ENCODE peak calls at places on chromosomes 1 and 21, in six cellular contexts. R, O, J, Z, Y and B are unnamed samples.
A peak's percentile ranks its signal among the peaks of the same experiment; 100 is the strongest.

GRCh38 chr21:36504067-36505058 is 24.4 kb upstream of the CLDN14 start:
- DNase-seq in R (peak; percentile 78), O (peak; percentile 34), J (peak; percentile 35), Z (peak; percentile 78), Y (peak; percentile 55), B (peak; percentile 61)

GRCh38 chr1:85085417-85085816 is 37.1 kb upstream of the MCOLN3 start:
- DNase-seq in R (no peak), O (no peak), J (no peak), Z (no peak), Y (no peak), B (no peak)

GRCh38 chr1:37914719-37915483 is 32.0 kb downstream of the INPP5B start:
- DNase-seq in R (no peak), O (no peak), J (no peak), Z (no peak), Y (no peak), B (no peak)

GRCh38 chr21:23522750-23523149 is 2084.5 kb downstream of the MRPL39 start:
- DNase-seq in R (no peak), O (no peak), J (no peak), Z (peak; percentile 11), Y (no peak), B (no peak)

GRCh38 chr1:59408608-59409007 is 111.7 kb downstream of the FGGY start:
- DNase-seq in R (no peak), O (no peak), J (no peak), Z (no peak), Y (no peak), B (no peak)

GRCh38 chr1:180155202-180155682 is 573 bp downstream of the QSOX1 start:
- DNase-seq in R (no peak), O (no peak), J (no peak), Z (no peak), Y (peak; percentile 37), B (peak; percentile 59)

GRCh38 chr1:60978421-60979357 is 103.7 kb upstream of the NFIA start:
- DNase-seq in R (peak; percentile 45), O (no peak), J (peak; percentile 32), Z (peak; percentile 64), Y (no peak), B (peak; percentile 58)

GRCh38 chr21:36695671-36696389 is 3.1 kb upstream of the SIM2 start:
- DNase-seq in R (no peak), O (no peak), J (peak; percentile 41), Z (no peak), Y (peak; percentile 74), B (no peak)

GRCh38 chr1:202113690-202114300 is 8.9 kb upstream of the GPR37L1 start:
- DNase-seq in R (peak; percentile 69), O (no peak), J (no peak), Z (no peak), Y (no peak), B (no peak)

GRCh38 chr1:11989669-11990068 is 9.4 kb downstream of the MFN2 start:
- DNase-seq in R (no peak), O (no peak), J (no peak), Z (no peak), Y (no peak), B (no peak)

GRCh38 chr1:200178340-200178739 is 150.8 kb downstream of the NR5A2 start:
- DNase-seq in R (no peak), O (no peak), J (no peak), Z (no peak), Y (no peak), B (peak; percentile 33)

GRCh38 chr1:54805466-54805865 is 4.3 kb upstream of the TTC22 start:
- DNase-seq in R (no peak), O (no peak), J (no peak), Z (no peak), Y (no peak), B (no peak)

GRCh38 chr1:74436078-74436477 is 76.3 kb downstream of the LRRC53 start:
- DNase-seq in R (no peak), O (no peak), J (no peak), Z (no peak), Y (no peak), B (no peak)

GRCh38 chr1:157115429-157115838 is 15.8 kb upstream of the ETV3L start:
- DNase-seq in R (no peak), O (no peak), J (no peak), Z (no peak), Y (no peak), B (no peak)

GRCh38 chr1:202007703-202008489 is 2.5 kb upstream of the ELF3 start:
- DNase-seq in R (no peak), O (peak; percentile 75), J (no peak), Z (peak; percentile 91), Y (no peak), B (no peak)

GRCh38 chr1:194043984-194044755 is 857.8 kb upstream of the B3GALT2 start:
- DNase-seq in R (no peak), O (no peak), J (no peak), Z (peak; percentile 31), Y (no peak), B (no peak)

GRCh38 chr1:54328117-54328636 is 78.0 kb downstream of the SSBP3 start:
- DNase-seq in R (no peak), O (no peak), J (no peak), Z (no peak), Y (no peak), B (no peak)

GRCh38 chr21:42969193-42969600 is 5.2 kb upstream of the PKNOX1 start:
- DNase-seq in R (no peak), O (no peak), J (no peak), Z (no peak), Y (no peak), B (no peak)

GRCh38 chr1:118366296-118366695 is 181.3 kb upstream of the SPAG17 start:
- DNase-seq in R (no peak), O (no peak), J (no peak), Z (peak; percentile 33), Y (no peak), B (peak; percentile 38)

GRCh38 chr1:201714542-201715276 is 114.2 kb upstream of the IPO9 start:
- DNase-seq in R (no peak), O (peak; percentile 97), J (no peak), Z (peak; percentile 95), Y (peak; percentile 44), B (peak; percentile 100)

GRCh38 chr1:47611992-47612391 is 174.1 kb downstream of the FOXD2 start:
- DNase-seq in R (no peak), O (no peak), J (no peak), Z (no peak), Y (no peak), B (no peak)

GRCh38 chr1:193335797-193336428 is 149.5 kb upstream of the B3GALT2 start:
- DNase-seq in R (no peak), O (no peak), J (no peak), Z (no peak), Y (no peak), B (peak; percentile 56)

GRCh38 chr1:9494936-9495758 is 44.1 kb upstream of the SLC25A33 start:
- DNase-seq in R (peak; percentile 55), O (peak; percentile 38), J (peak; percentile 90), Z (peak; percentile 67), Y (peak; percentile 87), B (peak; percentile 67)

GRCh38 chr1:113981962-113982931 is 3.0 kb downstream of the OLFML3 start:
- DNase-seq in R (no peak), O (no peak), J (peak; percentile 39), Z (no peak), Y (no peak), B (peak; percentile 95)

GRCh38 chr1:60825593-60825992 is 256.8 kb upstream of the NFIA start:
- DNase-seq in R (no peak), O (peak; percentile 3), J (no peak), Z (no peak), Y (no peak), B (no peak)

GRCh38 chr1:174258148-174258550 is 98.8 kb downstream of the RABGAP1L start:
- DNase-seq in R (peak; percentile 64), O (peak; percentile 45), J (peak; percentile 36), Z (peak; percentile 61), Y (peak; percentile 62), B (peak; percentile 57)

GRCh38 chr21:42679982-42680330 is 26.5 kb downstream of the PDE9A start:
- DNase-seq in R (no peak), O (no peak), J (no peak), Z (no peak), Y (no peak), B (no peak)

GRCh38 chr1:15939181-15940109 is 36.5 kb downstream of the ZBTB17 start:
- DNase-seq in R (no peak), O (no peak), J (peak; percentile 84), Z (peak; percentile 34), Y (no peak), B (peak; percentile 67)

GRCh38 chr1:82565546-82565945 is 764.8 kb downstream of the ADGRL2 start:
- DNase-seq in R (no peak), O (peak; percentile 61), J (no peak), Z (peak; percentile 7), Y (no peak), B (peak; percentile 92)

GRCh38 chr1:62536865-62537264 is 60.5 kb upstream of the ANGPTL3 start:
- DNase-seq in R (no peak), O (no peak), J (no peak), Z (no peak), Y (no peak), B (no peak)

DNA sequence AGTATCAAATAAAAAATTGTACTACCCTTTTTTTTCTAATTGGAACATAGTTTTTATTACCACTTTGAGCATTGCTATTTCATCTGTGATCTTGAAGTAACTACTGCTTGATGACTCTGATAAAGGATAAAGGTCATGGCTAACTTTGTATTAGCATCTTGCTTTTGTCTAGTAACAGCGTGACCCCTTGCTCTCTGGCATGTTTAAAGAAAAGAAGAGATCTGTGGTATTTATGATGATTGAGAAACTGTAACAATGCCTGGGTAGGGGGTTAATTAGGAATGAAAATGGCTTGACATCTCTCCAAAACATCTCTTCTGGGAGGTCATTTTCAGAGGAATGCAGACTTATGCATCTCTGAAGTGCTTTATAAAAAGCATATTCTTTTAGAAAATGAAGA is 208.1 kb upstream of the NCAM2 start:
- DNase-seq in R (no peak), O (no peak), J (no peak), Z (no peak), Y (peak; percentile 29), B (no peak)
- TF ChIP-seq EZH2phosphoT487 in R (no peak), O (no peak), J (no peak), Z (no peak), Y (no peak), B (no peak)

DNA sequence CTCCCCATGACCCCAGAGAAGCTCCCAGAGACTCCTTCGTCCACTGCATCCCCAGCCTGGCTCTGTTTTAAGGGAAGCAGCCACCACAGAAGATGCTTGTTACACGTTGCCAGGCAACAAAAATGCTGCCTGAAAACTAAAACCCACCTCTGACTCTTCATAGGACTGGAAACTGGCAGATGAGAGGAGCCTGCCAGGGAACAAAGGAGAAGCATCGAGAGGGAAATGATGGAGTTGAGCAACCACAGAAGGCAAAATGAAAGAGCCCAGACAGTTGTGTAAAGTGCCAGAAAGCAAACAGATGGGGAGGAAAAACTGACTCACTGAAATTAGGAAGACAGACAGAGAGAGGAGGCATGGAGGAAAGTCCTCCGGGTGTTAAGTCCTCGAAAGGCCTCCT is 118.4 kb downstream of the KCNN3 start:
- DNase-seq in R (no peak), O (no peak), J (no peak), Z (no peak), Y (no peak), B (peak; percentile 95)
- H3K27ac ChIP-seq in R (no peak overlapping the region), O (no peak overlapping the region), J (no peak overlapping the region), Z (no peak overlapping the region), Y (no peak overlapping the region), B (peak overlapping the region; percentile 64)

GRCh38 chr1:76802094-76802493 is 65.2 kb upstream of the ST6GALNAC5 start:
- DNase-seq in R (no peak), O (no peak), J (peak; percentile 39), Z (no peak), Y (no peak), B (no peak)

GRCh38 chr1:76799700-76800099 is 67.6 kb upstream of the ST6GALNAC5 start:
- DNase-seq in R (no peak), O (no peak), J (peak; percentile 24), Z (no peak), Y (no peak), B (no peak)
- H3K9ac ChIP-seq in R (no peak overlapping the region), O (no peak overlapping the region), J (no peak overlapping the region), Z (no peak overlapping the region), Y (no peak overlapping the region), B (no peak overlapping the region)

GRCh38 chr1:33993301-33993700 is 129.4 kb downstream of the HMGB4 start:
- DNase-seq in R (no peak), O (no peak), J (no peak), Z (no peak), Y (no peak), B (no peak)
- TF ChIP-seq EZH2phosphoT487 in R (no peak), O (no peak), J (no peak), Z (no peak), Y (no peak), B (no peak)